ENCODE peak calls at places on chromosome X, in seven cellular contexts. Z is fibroblast of lung; O is CD4-positive, alpha-beta T cell; R is suprapubic skin; I is astrocyte of the cerebellum; H is AG04450; M is heart left ventricle. V is an unnamed sample.

GRCh38 chrX:56366901-56367300 is 134.7 kb downstream of the KLF8 start:
- DNase-seq in R (no peak), Z (no peak), I (no peak), H (no peak), M (no peak), O (no peak), V (no peak)

GRCh38 chrX:1387141-1387776 is 4.7 kb downstream of the SLC25A6 start:
- DNase-seq in H (no peak), R (peak; percentile 72), Z (no peak), M (peak; percentile 28), O (no peak), I (no peak), V (no peak)

GRCh38 chrX:17842769-17843525 is 18.2 kb downstream of the RAI2 start:
- DNase-seq in Z (peak; percentile 36), H (no peak), R (no peak), O (no peak), M (no peak), I (no peak), V (no peak)

GRCh38 chrX:120647127-120647526 is 17.3 kb upstream of the C1GALT1C1 start:
- DNase-seq in Z (no peak), O (no peak), R (no peak), I (no peak), H (no peak), M (no peak), V (no peak)

GRCh38 chrX:74179071-74179470 is 124.9 kb upstream of the ZCCHC13 start:
- DNase-seq in M (no peak), H (peak; percentile 20), I (peak; percentile 28), Z (peak; percentile 53), O (no peak), R (no peak), V (no peak)

GRCh38 chrX:45851434-45851991 is 650.8 kb upstream of the DIPK2B start:
- DNase-seq in O (peak; percentile 14), Z (no peak), I (no peak), H (no peak), M (no peak), R (peak; percentile 63), V (no peak)

GRCh38 chrX:11151799-11152591 is 40.9 kb downstream of the HCCS start:
- DNase-seq in I (peak; percentile 2), Z (no peak), R (no peak), H (no peak), M (no peak), O (no peak), V (no peak)

GRCh38 chrX:133177202-133177601 is 41.0 kb downstream of the TFDP3 start:
- DNase-seq in O (no peak), H (no peak), Z (no peak), R (no peak), I (no peak), M (no peak), V (no peak)

GRCh38 chrX:32614707-32615106 is 596.6 kb downstream of the DMD start:
- DNase-seq in M (no peak), R (no peak), H (no peak), Z (no peak), I (no peak), O (no peak), V (no peak)

GRCh38 chrX:14936561-14936960 is 63.3 kb downstream of the MOSPD2 start:
- DNase-seq in H (peak; percentile 27), I (peak; percentile 23), M (no peak), R (no peak), Z (peak; percentile 57), O (no peak), V (no peak)

GRCh38 chrX:12814434-12814833 is 23.2 kb downstream of the PRPS2 start:
- DNase-seq in I (peak; percentile 32), O (peak; percentile 5), Z (peak; percentile 64), R (no peak), M (no peak), H (peak; percentile 10), V (no peak)

GRCh38 chrX:133677123-133678063 is 262.1 kb upstream of the GPC4 start:
- DNase-seq in H (no peak), I (no peak), R (no peak), O (no peak), Z (no peak), M (no peak), V (no peak)

GRCh38 chrX:70386240-70386639 is 36.9 kb upstream of the GDPD2 start:
- DNase-seq in H (no peak), R (no peak), I (peak; percentile 0), M (no peak), O (no peak), Z (peak; percentile 1), V (no peak)

GRCh38 chrX:136731207-136731782 is 49.4 kb downstream of the ARHGEF6 start:
- DNase-seq in M (no peak), I (no peak), H (no peak), R (no peak), O (no peak), Z (no peak), V (no peak)

GRCh38 chrX:93874554-93874953 is 200.5 kb downstream of the FAM133A start:
- DNase-seq in R (no peak), I (peak; percentile 0), Z (no peak), M (no peak), H (no peak), O (no peak), V (no peak)

GRCh38 chrX:150219374-150220185 is 143.5 kb upstream of the MAMLD1 start:
- DNase-seq in Z (peak; percentile 45), I (no peak), O (no peak), M (no peak), H (no peak), R (no peak), V (no peak)

GRCh38 chrX:70253377-70254062 is 6.5 kb downstream of the P2RY4 start:
- DNase-seq in Z (no peak), M (no peak), O (no peak), H (no peak), I (no peak), R (no peak), V (no peak)

GRCh38 chrX:6574762-6575161 is 39.8 kb upstream of the VCX3A start:
- DNase-seq in M (no peak), R (no peak), H (no peak), I (no peak), O (no peak), Z (no peak), V (no peak)

GRCh38 chrX:114582264-114582632 is 1.6 kb upstream of the HTR2C start:
- DNase-seq in Z (no peak), O (no peak), H (no peak), I (no peak), M (no peak), R (no peak), V (no peak)

GRCh38 chrX:114583646-114584433 is at the start of gene HTR2C:
- DNase-seq in R (no peak), Z (no peak), O (no peak), I (no peak), H (no peak), M (no peak), V (no peak)

GRCh38 chrX:114581528-114582263 is 2.2 kb upstream of the HTR2C start:
- DNase-seq in O (no peak), R (no peak), M (no peak), Z (no peak), H (no peak), I (no peak), V (no peak)

GRCh38 chrX:114582698-114583395 is 1.0 kb upstream of the HTR2C start:
- DNase-seq in I (no peak), Z (no peak), R (no peak), H (no peak), M (no peak), O (no peak), V (no peak)

DNA sequence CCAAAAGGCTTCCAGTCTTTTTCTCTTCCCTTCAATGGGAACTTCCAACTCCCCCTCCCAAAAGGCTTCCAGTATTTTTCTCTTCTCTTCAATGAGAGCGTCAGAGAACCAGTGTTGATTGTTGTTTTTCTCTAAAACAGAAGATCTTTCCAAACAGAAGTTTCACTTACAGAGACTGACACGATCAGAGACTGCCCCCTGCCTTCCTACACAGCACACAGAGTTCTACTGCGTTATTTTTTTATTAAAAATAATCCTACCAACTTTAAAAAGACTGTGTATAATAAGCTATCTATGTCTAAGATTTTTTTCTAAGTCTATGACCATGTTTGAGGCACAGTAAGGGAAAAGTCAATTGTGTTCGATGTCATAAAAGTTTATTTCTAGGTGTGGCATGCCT is 3.5 kb upstream of the HTR2C start:
- DNase-seq in R (no peak), M (no peak), H (no peak), O (no peak), I (no peak), Z (peak; percentile 29), V (no peak)
- TF ChIP-seq CTCF in R (no peak), M (no peak), H (no peak), O (no peak), I (peak; percentile 22), Z (no peak), V (no peak)

GRCh38 chrX:31279359-31279758 is 207.5 kb upstream of the FTHL17 start:
- DNase-seq in M (no peak), H (no peak), R (no peak), O (no peak), Z (no peak), I (no peak), V (no peak)
- TF ChIP-seq CTCF in M (no peak), H (peak; percentile 18), R (no peak), O (no peak), Z (no peak), I (peak; percentile 40), V (no peak)

GRCh38 chrX:48531359-48531954 is 8.1 kb upstream of the TBC1D25 start:
- DNase-seq in H (no peak), R (no peak), M (no peak), Z (peak; percentile 79), I (peak; percentile 22), O (no peak), V (no peak)
- TF ChIP-seq CTCF in H (no peak), R (no peak), M (no peak), Z (no peak), I (no peak), O (no peak), V (no peak)

DNA sequence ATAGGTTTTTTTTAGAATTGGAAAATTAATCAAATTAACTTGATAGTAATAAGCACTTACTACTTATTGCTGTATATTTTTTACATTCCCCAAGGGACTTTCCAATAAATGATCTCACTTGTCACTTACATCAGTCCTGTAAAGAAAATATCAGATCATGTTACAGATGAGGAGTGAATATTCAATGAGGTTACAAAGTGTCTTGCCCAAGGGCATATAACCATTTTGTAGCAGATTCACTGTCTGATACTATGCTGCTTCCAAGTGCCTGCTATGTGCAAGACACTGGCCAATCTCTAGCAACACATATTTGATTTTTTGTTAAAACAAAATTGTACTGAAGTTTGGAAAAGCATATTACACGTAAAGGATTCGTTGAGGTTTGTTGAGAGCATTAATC is 1287.7 kb downstream of the FAM133A start:
- DNase-seq in I (no peak), R (no peak), O (no peak), M (no peak), Z (no peak), H (no peak), V (no peak)
- TF ChIP-seq CTCF in I (no peak), R (no peak), O (no peak), M (no peak), Z (no peak), H (no peak), V (no peak)

DNA sequence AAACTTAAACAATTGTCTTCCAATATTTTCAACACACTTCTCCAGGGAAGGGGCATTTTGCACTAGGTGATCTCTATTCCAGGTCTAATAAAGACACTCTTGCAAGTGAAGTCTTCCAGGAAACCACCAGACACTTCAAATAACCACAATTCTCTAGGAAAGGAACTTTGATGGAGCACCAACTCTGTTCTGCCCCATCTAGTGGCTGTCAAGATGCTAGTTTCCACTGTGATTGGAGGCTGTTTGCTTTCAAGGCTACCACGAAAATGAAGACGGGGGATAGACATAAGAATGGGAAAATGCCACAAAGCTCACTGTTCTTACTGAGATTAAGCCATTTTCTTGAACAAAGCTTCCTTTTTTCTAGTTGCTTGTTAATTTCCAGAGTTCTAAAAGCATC is 100.6 kb upstream of the F9 start:
- DNase-seq in R (no peak), I (peak; percentile 5), O (no peak), H (no peak), Z (no peak), M (no peak), V (no peak)
- TF ChIP-seq CTCF in R (no peak), I (peak; percentile 47), O (no peak), H (no peak), Z (peak; percentile 19), M (no peak), V (no peak)

V was measured in omental fat pad.